ENCODE peak calls at places on chromosomes 2 and 18, in eight cellular contexts. A is HCT116, P is tibial nerve, L is testis, U is HepG2, H is IMR-90, C is endothelial cell of umbilical vein, Y is A549. V is an unnamed sample.
A peak's percentile ranks its signal among the peaks of the same experiment; 100 is the strongest.

GRCh38 chr2:120520929-120521912 is 175.3 kb downstream of the INHBB start:
- DNase-seq in C (peak; percentile 50), P (peak; percentile 42), H (peak; percentile 26), Y (peak; percentile 64), U (peak; percentile 60), A (peak; percentile 47), L (peak; percentile 65), V (peak; percentile 53)

GRCh38 chr2:74602553-74603281 is 45.4 kb downstream of the M1AP start:
- DNase-seq in A (no peak), C (no peak), L (no peak), H (peak; percentile 55), Y (no peak), P (no peak), U (no peak), V (no peak)

GRCh38 chr2:1704606-1705556 is 39.4 kb downstream of the PXDN start:
- DNase-seq in U (no peak), H (no peak), A (no peak), C (no peak), P (no peak), Y (no peak), L (no peak), V (peak; percentile 26)

GRCh38 chr2:43224131-43224570 is 2.3 kb downstream of the ZFP36L2 start:
- DNase-seq in Y (peak; percentile 87), U (peak; percentile 71), H (peak; percentile 72), L (peak; percentile 66), A (no peak), P (peak; percentile 58), C (peak; percentile 72), V (peak; percentile 86)

GRCh38 chr18:48790226-48790863 is 160.4 kb downstream of the SMAD7 start:
- DNase-seq in C (peak; percentile 98), H (no peak), P (peak; percentile 44), L (no peak), Y (no peak), A (peak; percentile 47), U (no peak), V (no peak)

GRCh38 chr2:101330253-101330921 is 21.9 kb upstream of the RNF149 start:
- DNase-seq in A (no peak), U (peak; percentile 92), Y (no peak), P (no peak), H (no peak), L (peak; percentile 80), C (peak; percentile 83), V (no peak)

GRCh38 chr2:196566969-196567666 is 72.4 kb upstream of the CCDC150 start:
- DNase-seq in U (no peak), A (no peak), L (no peak), P (no peak), Y (no peak), H (peak; percentile 9), C (no peak), V (no peak)

GRCh38 chr18:32383040-32383819 is 87.5 kb downstream of the GAREM1 start:
- DNase-seq in L (no peak), U (peak; percentile 78), Y (peak; percentile 79), H (peak; percentile 98), P (no peak), C (peak; percentile 99), A (peak; percentile 69), V (no peak)

GRCh38 chr18:23998811-23999210 is 15.7 kb upstream of the TTC39C start:
- DNase-seq in A (peak; percentile 23), U (peak; percentile 68), P (no peak), Y (peak; percentile 8), C (no peak), H (no peak), L (no peak), V (no peak)

GRCh38 chr2:178865121-178865520 is 57.9 kb upstream of the TTN start:
- DNase-seq in L (no peak), C (peak; percentile 21), H (no peak), P (no peak), Y (no peak), A (no peak), U (no peak), V (no peak)

GRCh38 chr18:44803019-44803650 is 122.4 kb downstream of the SETBP1 start:
- DNase-seq in H (peak; percentile 53), P (peak; percentile 67), A (no peak), C (no peak), Y (no peak), U (peak; percentile 15), L (peak; percentile 83), V (no peak)

GRCh38 chr2:8685697-8686358 is 4.0 kb downstream of the ID2 start:
- DNase-seq in U (peak; percentile 48), L (peak; percentile 77), H (peak; percentile 25), P (peak; percentile 63), C (peak; percentile 34), Y (peak; percentile 51), A (peak; percentile 8), V (peak; percentile 73)

GRCh38 chr2:238380785-238381184 is 45.9 kb upstream of the ASB1 start:
- DNase-seq in Y (no peak), C (peak; percentile 8), P (no peak), U (no peak), H (peak; percentile 74), L (no peak), A (peak; percentile 62), V (no peak)

GRCh38 chr2:567865-568638 is 109.2 kb downstream of the TMEM18 start:
- DNase-seq in P (peak; percentile 57), U (no peak), H (no peak), Y (no peak), C (no peak), L (peak; percentile 78), A (no peak), V (no peak)

GRCh38 chr2:566379-567313 is 110.6 kb downstream of the TMEM18 start:
- DNase-seq in P (no peak), Y (no peak), A (no peak), C (no peak), H (no peak), L (no peak), U (no peak), V (no peak)

GRCh38 chr2:569681-570080 is 107.5 kb downstream of the TMEM18 start:
- DNase-seq in C (no peak), U (no peak), A (no peak), P (no peak), Y (no peak), H (no peak), L (no peak), V (no peak)

GRCh38 chr2:568639-568963 is 108.6 kb downstream of the TMEM18 start:
- DNase-seq in U (no peak), P (no peak), C (no peak), H (no peak), A (no peak), L (no peak), Y (no peak), V (no peak)

GRCh38 chr2:567496-567864 is 109.7 kb downstream of the TMEM18 start:
- DNase-seq in P (no peak), L (no peak), U (no peak), A (no peak), Y (no peak), C (no peak), H (no peak), V (no peak)
- TF ChIP-seq POLR2A in P (no peak), L (no peak), U (no peak), A (no peak), Y (no peak), C (no peak), H (no peak), V (no peak)

GRCh38 chr2:219570924-219571310 is 422 bp downstream of the OBSL1 start:
- DNase-seq in Y (no peak), L (no peak), H (peak; percentile 12), C (peak; percentile 22), P (no peak), A (no peak), U (no peak), V (peak; percentile 42)
- TF ChIP-seq POLR2A in Y (no peak), L (no peak), H (no peak), C (no peak), P (no peak), A (no peak), U (no peak), V (no peak)

DNA sequence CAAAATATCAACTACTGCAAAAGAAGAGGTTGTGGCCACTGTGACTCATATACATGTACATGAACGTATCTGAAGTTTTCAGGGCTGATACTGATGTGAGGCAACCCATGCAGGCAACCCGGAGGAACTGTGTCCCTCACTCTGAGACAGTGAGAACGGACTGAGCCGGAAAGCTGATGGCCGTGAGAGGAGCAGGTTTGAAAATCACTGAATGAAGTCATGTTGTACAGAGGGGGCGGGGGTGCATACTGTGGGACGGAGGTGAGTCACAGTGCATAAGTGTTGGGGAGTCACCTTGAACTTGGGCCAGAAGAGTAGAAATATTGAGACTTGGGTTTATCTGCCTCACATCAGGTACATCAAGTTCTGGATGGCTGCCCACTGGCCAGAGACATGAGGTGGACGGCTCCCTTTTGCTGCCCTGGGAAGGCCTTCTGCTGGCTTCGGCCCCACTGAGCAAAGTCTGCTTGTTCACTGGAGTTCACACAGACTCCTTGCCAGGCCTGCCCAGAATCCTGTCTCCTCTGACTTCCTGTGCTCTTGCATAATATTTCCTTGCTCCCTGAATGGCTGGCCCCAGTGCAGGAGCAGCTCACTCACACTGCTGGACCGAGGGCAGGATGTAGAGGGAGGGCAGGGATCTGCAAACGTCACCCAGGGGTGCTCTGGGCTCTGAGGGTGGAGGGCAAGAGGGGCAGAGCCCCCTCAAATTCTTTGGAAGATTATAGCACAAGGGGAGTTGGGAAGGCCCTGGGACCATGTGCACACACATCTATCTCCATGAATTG is 18.1 kb downstream of the EPAS1 start:
- DNase-seq in H (peak; percentile 95), L (peak; percentile 89), C (peak; percentile 97), P (peak; percentile 79), A (peak; percentile 52), U (peak; percentile 97), Y (peak; percentile 98), V (peak; percentile 91)
- TF ChIP-seq POLR2A in H (peak; percentile 89), L (no peak), C (peak; percentile 69), P (no peak), A (no peak), U (peak; percentile 72), Y (peak; percentile 3), V (peak; percentile 45)

GRCh38 chr18:2569338-2570207 is 1.7 kb downstream of the METTL4 start:
- DNase-seq in H (no peak), C (no peak), Y (no peak), L (no peak), P (no peak), U (no peak), A (no peak), V (peak; percentile 71)
- TF ChIP-seq POLR2A in H (no peak), C (no peak), Y (no peak), L (no peak), P (no peak), U (no peak), A (no peak), V (peak; percentile 31)

GRCh38 chr2:20633794-20634259 is 17.1 kb downstream of the HS1BP3 start:
- DNase-seq in L (no peak), A (no peak), U (no peak), P (no peak), C (peak; percentile 26), H (no peak), Y (no peak), V (no peak)
- TF ChIP-seq POLR2A in L (no peak), A (no peak), U (no peak), P (no peak), C (no peak), H (no peak), Y (no peak), V (no peak)

V was measured in erythroblast.